ENCODE peak calls at places on chromosomes 6 and 20, in four cellular contexts. L, H, J and U are unnamed samples.

GRCh38 chr20:17761612-17762011 is 61.8 kb downstream of the BANF2 start:
- DNase-seq in J (peak), H (no peak), L (no peak), U (no peak)

GRCh38 chr6:8006208-8006607 is 58.0 kb downstream of the BLOC1S5 start:
- DNase-seq in J (peak), H (peak), L (peak), U (peak)

GRCh38 chr6:163148781-163149534 is 265.6 kb upstream of the QKI start:
- DNase-seq in L (no peak), J (no peak), H (no peak), U (no peak)

GRCh38 chr6:162627362-162627761 is 100.2 kb downstream of the PRKN start:
- DNase-seq in L (no peak), H (no peak), J (no peak), U (no peak)

GRCh38 chr20:15702161-15702560 is 871.1 kb downstream of the KIF16B start:
- DNase-seq in L (no peak), J (no peak), H (peak), U (no peak)

GRCh38 chr20:1803216-1804128 is 91.7 kb upstream of the SIRPA start:
- DNase-seq in J (peak), H (peak), L (no peak), U (no peak)

GRCh38 chr6:167778497-167779122 is 48.1 kb upstream of the AFDN start:
- DNase-seq in H (no peak), L (no peak), J (no peak), U (no peak)

GRCh38 chr6:5082487-5083306 is 2.4 kb upstream of the PPP1R3G start:
- DNase-seq in J (peak), H (peak), L (no peak), U (peak)

GRCh38 chr6:46204880-46205650 is 34.3 kb upstream of the ENPP5 start:
- DNase-seq in H (no peak), L (no peak), J (no peak), U (no peak)

GRCh38 chr6:12785301-12785700 is 68.7 kb downstream of the PHACTR1 start:
- DNase-seq in L (no peak), H (no peak), J (no peak), U (no peak)

GRCh38 chr6:168408504-168409136 is 32.4 kb upstream of the SMOC2 start:
- DNase-seq in J (no peak), L (no peak), H (no peak), U (no peak)

GRCh38 chr6:147285087-147285855 is 81.1 kb downstream of the STXBP5 start:
- DNase-seq in J (peak), L (peak), H (peak), U (peak)

GRCh38 chr6:67683960-67684359 is 951.1 kb upstream of the ADGRB3 start:
- DNase-seq in H (peak), J (no peak), L (no peak), U (no peak)

GRCh38 chr6:75524322-75524972 is 30.8 kb upstream of the FILIP1 start:
- DNase-seq in J (no peak), H (peak), L (no peak), U (peak)

GRCh38 chr20:34401741-34402455 is 38.8 kb downstream of the ITCH start:
- DNase-seq in L (no peak), H (no peak), J (no peak), U (peak)

GRCh38 chr20:48807051-48807450 is 20.7 kb downstream of the PREX1 start:
- DNase-seq in L (no peak), J (no peak), H (no peak), U (no peak)

GRCh38 chr20:61252601-61253263 is 671 bp downstream of the CDH4 start:
- DNase-seq in H (peak), L (no peak), J (peak), U (no peak)

GRCh38 chr6:75855047-75855446 is 106.0 kb downstream of the MYO6 start:
- DNase-seq in J (peak), L (peak), H (peak), U (peak)

DNA sequence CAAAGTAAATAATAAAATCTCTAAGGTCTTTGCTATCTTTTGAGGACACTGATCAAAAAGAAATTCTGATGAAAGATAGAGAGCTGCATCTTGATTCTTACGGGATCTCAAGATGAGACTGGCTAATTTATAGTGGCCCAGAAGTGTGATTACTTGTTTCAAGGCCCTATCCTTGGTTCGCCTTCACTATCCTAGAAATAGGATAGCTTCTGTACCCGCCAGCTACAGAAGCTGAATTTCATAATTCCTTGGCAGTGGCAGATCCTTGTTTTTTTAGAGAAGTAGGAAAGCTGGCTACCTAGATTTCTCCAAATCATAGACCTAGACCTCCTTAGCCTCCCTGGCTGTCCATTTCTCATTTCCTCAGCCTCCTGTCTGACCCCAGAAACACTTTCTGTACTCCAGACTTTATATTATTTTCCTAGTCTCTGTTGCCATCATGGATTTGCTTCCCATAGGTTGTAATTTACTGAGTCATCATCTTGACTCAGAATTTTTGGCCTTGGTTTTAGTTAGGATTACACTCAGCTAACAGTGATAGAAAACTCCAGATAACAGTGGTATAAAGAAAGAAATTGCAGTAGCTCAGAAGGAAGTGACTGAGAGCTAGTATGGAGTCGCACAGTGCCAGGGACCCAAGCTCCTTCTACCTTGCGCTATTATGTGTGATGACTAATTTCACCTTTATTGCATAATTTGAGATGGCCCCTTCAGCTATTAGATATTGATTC is 27.7 kb downstream of the PHF3 start:
- DNase-seq in L (no peak), J (no peak), H (peak), U (no peak)
- TF ChIP-seq MXI1 in L (no peak), J (no peak), H (no peak), U (no peak)

GRCh38 chr6:50962213-50962759 is 143.6 kb downstream of the TFAP2B start:
- DNase-seq in L (no peak), H (no peak), J (no peak), U (no peak)
- TF ChIP-seq MXI1 in L (no peak), H (no peak), J (no peak), U (no peak)

DNA sequence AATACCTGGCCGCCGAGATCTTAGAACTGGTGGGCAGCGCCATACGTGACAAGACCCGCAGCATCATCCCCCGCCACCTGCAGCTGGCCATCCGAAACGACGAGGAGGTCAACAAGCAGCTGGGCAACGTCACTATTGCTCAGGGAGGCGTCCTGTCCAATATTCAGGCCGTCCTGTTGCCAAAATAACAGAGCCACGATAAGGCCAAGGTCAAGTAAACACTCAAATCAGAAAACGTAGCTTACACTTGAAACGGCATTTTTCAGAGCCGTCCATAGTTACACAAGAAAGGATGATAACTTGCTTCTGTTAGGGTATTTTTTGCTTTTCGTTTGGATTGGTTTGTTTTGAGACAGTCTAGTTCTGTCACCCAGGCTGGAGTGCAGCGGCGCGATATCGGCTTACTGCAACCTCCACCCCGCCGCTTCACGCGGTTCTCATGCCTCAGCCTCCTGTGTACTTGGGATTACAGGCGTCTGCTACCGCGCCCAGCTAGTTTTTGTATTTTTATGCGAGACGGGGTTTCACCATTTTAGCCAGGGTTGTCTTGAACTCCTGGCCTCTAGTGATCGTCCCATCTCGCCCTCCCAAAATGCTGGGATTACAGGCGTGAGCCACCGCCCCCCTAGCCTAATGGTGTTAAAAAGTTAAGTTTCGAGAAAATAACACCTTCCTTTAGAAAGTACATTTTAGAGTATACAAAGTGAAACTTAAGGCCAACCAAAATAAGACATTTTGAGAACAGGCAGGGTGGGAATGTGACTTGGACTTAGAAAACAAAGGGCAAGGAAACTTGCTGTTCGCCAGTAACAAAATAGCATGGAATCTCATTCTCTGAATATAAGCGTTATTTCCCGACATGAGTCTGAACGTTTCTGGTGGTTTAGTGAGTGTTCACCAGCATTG is 42.8 kb upstream of the HFE start:
- DNase-seq in L (no peak), H (peak), J (no peak), U (peak)
- TF ChIP-seq MXI1 in L (no peak), H (no peak), J (peak), U (peak)

DNA sequence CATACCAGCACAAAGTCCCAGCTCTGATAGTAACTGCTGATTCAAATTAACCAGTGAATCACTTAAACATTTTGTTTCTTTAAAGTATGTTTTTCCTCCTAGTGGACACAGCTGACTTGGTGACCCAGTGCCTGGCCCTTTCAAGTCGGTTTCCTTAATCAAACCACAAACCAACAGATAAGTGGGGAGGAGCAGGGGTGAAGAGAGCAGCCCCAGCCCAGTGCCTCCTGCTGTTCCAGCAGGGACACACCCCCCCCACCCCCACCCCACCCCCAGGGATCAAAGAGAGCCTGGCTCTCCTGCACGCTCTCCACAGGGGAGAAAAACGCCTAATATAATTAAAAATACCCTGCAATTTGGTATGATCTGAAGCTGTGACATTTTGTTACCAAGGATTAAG is 55.4 kb upstream of the TBXT start:
- DNase-seq in L (peak), H (no peak), J (no peak), U (no peak)
- TF ChIP-seq MXI1 in L (no peak), H (no peak), J (no peak), U (no peak)

GRCh38 chr6:142706200-142706599 is 238.8 kb downstream of the HIVEP2 start:
- DNase-seq in H (no peak), L (no peak), J (no peak), U (no peak)
- TF ChIP-seq MXI1 in H (no peak), L (no peak), J (no peak), U (no peak)

GRCh38 chr20:59752101-59752586 is 147.8 kb downstream of the PHACTR3 start:
- DNase-seq in L (no peak), H (no peak), J (no peak), U (no peak)

GRCh38 chr20:59752704-59753460 is 148.5 kb downstream of the PHACTR3 start:
- DNase-seq in J (peak), H (no peak), L (no peak), U (no peak)

GRCh38 chr20:59750209-59750840 is 146.0 kb downstream of the PHACTR3 start:
- DNase-seq in J (no peak), H (no peak), L (no peak), U (no peak)

GRCh38 chr20:59749293-59749680 is 144.9 kb downstream of the PHACTR3 start:
- DNase-seq in H (peak), L (no peak), J (no peak), U (no peak)

DNA sequence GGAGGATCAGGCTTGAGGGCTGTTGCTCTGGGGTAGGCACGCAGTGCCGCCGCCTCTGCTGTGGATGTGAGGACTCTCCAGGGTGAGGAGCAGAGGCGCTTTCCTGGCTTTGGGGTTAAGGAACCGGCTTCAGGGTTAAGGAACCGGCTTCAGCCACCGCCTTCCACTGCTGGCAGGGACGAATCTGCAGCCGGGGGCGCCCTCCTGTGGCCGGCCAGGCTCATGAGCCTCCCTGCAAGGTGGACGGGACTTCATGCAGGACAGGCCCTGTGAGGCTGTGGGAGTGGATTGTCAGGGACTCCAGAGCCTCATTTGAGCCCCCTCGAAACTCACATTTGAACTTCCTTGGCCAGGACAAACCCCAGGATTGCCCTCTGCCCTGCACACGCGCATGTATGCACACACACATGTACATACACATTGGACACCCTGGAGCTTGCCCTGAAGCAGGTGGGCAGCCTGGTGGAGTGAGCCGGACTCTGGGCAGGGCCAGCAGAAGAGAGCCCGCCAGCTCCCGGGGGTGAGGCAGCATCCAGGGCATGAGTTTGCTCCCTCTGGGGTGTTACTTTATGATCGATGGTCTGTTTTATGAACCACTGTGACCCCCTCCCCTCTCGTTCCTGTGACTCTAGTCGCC is 146.9 kb downstream of the PHACTR3 start:
- DNase-seq in J (peak), L (peak), H (peak), U (peak)
- TF ChIP-seq MXI1 in J (no peak), L (no peak), H (no peak), U (no peak)